ENCODE peak calls at places on chromosomes 12 and 14, in four cellular contexts. O, K, I and J are unnamed samples.
A peak's percentile ranks its signal among the peaks of the same experiment; 100 is the strongest.

GRCh38 chr14:99277534-99277933 is 5.5 kb upstream of the BCL11B start:
- DNase-seq in O (no peak), K (no peak), I (no peak), J (no peak)

GRCh38 chr14:83101855-83102254 is 1568.2 kb upstream of the SEL1L start:
- DNase-seq in O (no peak), K (no peak), I (no peak), J (no peak)

GRCh38 chr12:128408669-128409068 is 141.7 kb downstream of the TMEM132C start:
- DNase-seq in O (no peak), K (no peak), I (no peak), J (no peak)

GRCh38 chr12:124347805-124348658 is 53.1 kb downstream of the RFLNA start:
- DNase-seq in O (no peak), K (peak; percentile 65), I (peak; percentile 25), J (no peak)

GRCh38 chr14:35287481-35288013 is 4.6 kb upstream of the PSMA6 start:
- DNase-seq in O (no peak), K (peak; percentile 69), I (no peak), J (no peak)

GRCh38 chr12:4813741-4814140 is 93.5 kb downstream of the GALNT8 start:
- DNase-seq in O (no peak), K (no peak), I (no peak), J (no peak)

GRCh38 chr12:65463082-65463481 is 184.6 kb downstream of the MSRB3 start:
- DNase-seq in O (no peak), K (no peak), I (no peak), J (no peak)

GRCh38 chr12:48996794-48997718 is 2.1 kb downstream of the DDN start:
- DNase-seq in O (peak; percentile 52), K (peak; percentile 83), I (peak; percentile 77), J (peak; percentile 82)

GRCh38 chr12:116303929-116304328 is 26.4 kb upstream of the MED13L start:
- DNase-seq in O (no peak), K (no peak), I (no peak), J (no peak)

GRCh38 chr12:31324845-31325523 is 966 bp downstream of the SINHCAF start:
- DNase-seq in O (peak; percentile 31), K (peak; percentile 83), I (peak; percentile 53), J (peak; percentile 62)

GRCh38 chr14:72666610-72667009 is 227.3 kb downstream of the DPF3 start:
- DNase-seq in O (no peak), K (no peak), I (no peak), J (no peak)

GRCh38 chr14:32560213-32560857 is 231.2 kb downstream of the AKAP6 start:
- DNase-seq in O (peak; percentile 49), K (no peak), I (no peak), J (peak; percentile 59)

GRCh38 chr14:75340921-75341320 is 62.3 kb downstream of the FOS start:
- DNase-seq in O (peak; percentile 44), K (no peak), I (no peak), J (peak; percentile 65)

GRCh38 chr14:96384053-96384452 is 7.9 kb upstream of the AK7 start:
- DNase-seq in O (no peak), K (no peak), I (no peak), J (no peak)

GRCh38 chr12:121750507-121750955 is 38.0 kb downstream of the TMEM120B start:
- DNase-seq in O (no peak), K (no peak), I (no peak), J (no peak)

GRCh38 chr12:112971248-112971647 is 7.1 kb upstream of the OAS2 start:
- DNase-seq in O (no peak), K (no peak), I (no peak), J (no peak)

GRCh38 chr12:99450231-99450630 is 197.3 kb upstream of the GARIN6 start:
- DNase-seq in O (no peak), K (no peak), I (no peak), J (no peak)

GRCh38 chr12:48486261-48486660 is 4.0 kb downstream of the C12orf54 start:
- DNase-seq in O (no peak), K (no peak), I (no peak), J (no peak)

GRCh38 chr12:93183940-93184663 is 193.6 kb upstream of the NUDT4 start:
- DNase-seq in O (peak; percentile 20), K (no peak), I (no peak), J (no peak)